ENCODE peak calls at places on chromosome 5, in four cellular contexts. M, H, F and C are unnamed samples.

GRCh38 chr5:167030500-167031120 is 1260.8 kb upstream of the WWC1 start:
- DNase-seq in M (no peak), H (no peak), F (peak; percentile 31), C (peak; percentile 86)

GRCh38 chr5:43338856-43339255 is 25.6 kb upstream of the HMGCS1 start:
- DNase-seq in F (no peak), M (no peak), H (no peak), C (no peak)

GRCh38 chr5:122500245-122501086 is 188.4 kb downstream of the SNCAIP start:
- DNase-seq in F (peak; percentile 57), H (peak; percentile 68), M (peak; percentile 72), C (peak; percentile 73)

GRCh38 chr5:67815455-67816391 is 399.8 kb upstream of the PIK3R1 start:
- DNase-seq in M (no peak), H (no peak), F (no peak), C (no peak)

GRCh38 chr5:145347026-145347616 is 488.0 kb downstream of the PRELID2 start:
- DNase-seq in F (peak; percentile 42), M (peak; percentile 72), H (peak; percentile 74), C (no peak)

GRCh38 chr5:139482050-139482889 is at the start of gene STING1:
- DNase-seq in M (peak; percentile 98), H (peak; percentile 99), F (no peak), C (no peak)

GRCh38 chr5:81631124-81631523 is 119.8 kb downstream of the SSBP2 start:
- DNase-seq in F (no peak), H (no peak), M (no peak), C (no peak)

GRCh38 chr5:980001-980588 is 28.5 kb upstream of the NKD2 start:
- DNase-seq in M (no peak), H (no peak), F (peak; percentile 37), C (peak; percentile 26)

GRCh38 chr5:39671421-39672110 is 246.8 kb upstream of the DAB2 start:
- DNase-seq in M (no peak), F (no peak), H (no peak), C (no peak)

GRCh38 chr5:33810491-33811120 is 81.2 kb downstream of the ADAMTS12 start:
- DNase-seq in M (peak; percentile 50), H (peak; percentile 59), F (no peak), C (no peak)

GRCh38 chr5:159511570-159511969 is 181.3 kb upstream of the IL12B start:
- DNase-seq in F (no peak), M (peak; percentile 49), H (no peak), C (no peak)

DNA sequence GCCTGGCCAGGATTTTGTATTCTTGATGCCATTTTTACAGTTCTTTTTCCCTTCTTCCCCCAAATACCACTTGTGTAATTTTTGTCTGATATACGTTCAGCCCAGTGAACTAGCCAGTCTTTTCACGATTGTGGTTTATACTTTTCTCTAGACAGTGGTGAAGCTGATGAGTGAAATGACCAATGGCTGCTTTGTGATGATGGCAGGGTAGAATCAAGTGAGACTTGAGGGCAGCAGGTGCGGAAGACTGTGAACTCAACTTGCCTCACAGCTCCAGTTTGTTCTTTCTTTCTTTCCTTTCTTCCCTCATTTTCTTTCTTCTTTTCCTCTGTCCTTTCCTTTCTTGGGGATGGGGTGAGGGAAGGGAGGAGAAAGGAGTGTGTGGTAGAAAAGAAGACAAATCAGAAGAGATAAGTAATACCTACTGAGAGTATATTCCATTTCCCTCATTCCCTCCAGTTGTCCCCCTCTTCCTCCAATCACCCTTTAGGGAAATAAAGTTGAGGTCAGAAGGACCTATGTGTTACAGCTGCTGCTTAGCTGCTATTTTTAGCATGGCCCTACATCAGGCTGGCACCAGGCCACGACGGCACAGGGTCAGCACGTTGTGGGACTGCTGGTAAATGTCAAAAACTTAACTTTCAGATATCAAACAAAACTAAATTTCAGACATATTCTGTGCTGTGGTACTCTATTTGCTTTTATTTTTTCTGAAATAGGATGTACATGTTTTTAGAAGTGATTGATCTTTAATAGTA is 12.3 kb downstream of the ZSWIM6 start:
- DNase-seq in M (peak; percentile 33), F (no peak), H (peak; percentile 64), C (no peak)
- H3K4ac ChIP-seq in M (no peak overlapping the region), F (no peak overlapping the region), H (no peak overlapping the region), C (no peak overlapping the region)

DNA sequence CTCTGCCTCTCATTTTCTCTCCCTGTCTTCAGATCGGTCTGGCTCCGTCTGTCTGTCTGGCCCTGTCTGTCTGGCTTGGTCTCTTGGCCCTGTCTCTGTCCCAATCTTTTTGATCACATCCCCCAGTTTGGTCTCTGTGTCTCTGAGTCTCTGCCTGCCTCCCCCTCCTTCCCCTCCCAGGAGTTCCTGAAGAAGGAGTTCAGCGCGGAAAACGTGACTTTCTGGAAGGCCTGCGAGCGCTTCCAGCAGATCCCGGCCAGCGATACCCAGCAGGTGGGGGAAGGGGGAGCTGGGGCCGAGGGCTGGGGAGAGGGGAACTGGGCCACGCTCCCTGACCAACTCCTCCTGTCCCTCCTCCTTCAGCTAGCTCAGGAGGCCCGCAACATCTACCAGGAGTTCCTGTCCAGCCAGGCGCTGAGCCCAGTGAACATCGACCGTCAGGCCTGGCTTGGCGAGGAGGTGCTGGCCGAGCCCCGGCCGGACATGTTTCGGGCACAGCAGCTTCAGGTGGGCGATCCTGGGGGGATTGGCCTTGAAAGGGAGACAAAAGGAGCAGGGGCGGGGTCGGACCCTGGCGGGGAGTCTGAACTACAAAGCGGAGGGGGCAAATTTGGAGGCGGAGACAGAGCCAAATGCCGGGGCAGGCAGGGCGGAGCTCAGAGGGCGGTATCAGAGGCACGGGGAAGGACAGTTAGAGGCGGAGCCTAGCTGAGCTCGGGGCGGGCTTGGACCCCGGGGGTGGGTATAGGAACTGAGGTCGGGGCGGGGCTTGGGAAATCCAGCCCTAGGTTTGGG is 9.0 kb downstream of the RGS14 start:
- DNase-seq in H (peak; percentile 86), F (peak; percentile 87), M (peak; percentile 68), C (peak; percentile 97)
- H3K4ac ChIP-seq in H (peak overlapping the region; percentile 82), F (no peak overlapping the region), M (peak overlapping the region; percentile 88), C (no peak overlapping the region)

GRCh38 chr5:41527201-41527779 is 16.9 kb upstream of the PLCXD3 start:
- DNase-seq in H (no peak), F (no peak), M (peak; percentile 98), C (no peak)
- H3K4ac ChIP-seq in H (no peak overlapping the region), F (no peak overlapping the region), M (no peak overlapping the region), C (no peak overlapping the region)

DNA sequence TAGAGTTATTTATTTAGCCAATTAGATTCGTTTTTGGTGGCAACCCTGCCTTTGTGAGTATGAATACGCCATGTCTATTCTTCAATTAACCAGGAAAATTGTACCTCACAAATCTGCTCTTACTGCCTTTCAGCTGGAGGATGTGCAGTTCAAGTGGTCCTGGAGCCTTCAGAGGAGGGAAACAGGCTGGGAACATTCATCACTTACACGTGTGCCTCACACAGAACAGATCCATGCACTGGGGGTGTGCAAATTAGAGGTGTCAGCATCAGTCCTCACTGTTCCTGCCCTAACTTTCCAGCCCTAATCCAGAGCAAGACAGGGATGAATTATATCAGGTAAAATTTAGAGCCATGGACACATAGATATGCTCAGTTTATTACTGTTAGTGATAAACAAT is 65.4 kb downstream of the SEMA5A start:
- DNase-seq in H (no peak), M (no peak), F (no peak), C (no peak)
- H3K4ac ChIP-seq in H (no peak overlapping the region), M (peak overlapping the region; percentile 46), F (no peak overlapping the region), C (no peak overlapping the region)